ENCODE peak calls at places on chromosome 14, in five cellular contexts. Y, R, W, H and N are unnamed samples.

GRCh38 chr14:103862393-103862782 is 15.0 kb upstream of the PPP1R13B start:
- DNase-seq in Y (no peak), H (no peak), W (no peak), R (no peak), N (no peak)

GRCh38 chr14:99633141-99633540 is 11.8 kb upstream of the HHIPL1 start:
- DNase-seq in W (no peak), H (no peak), Y (no peak), R (no peak), N (no peak)

GRCh38 chr14:87873741-87874140 is 119.2 kb downstream of the GALC start:
- DNase-seq in R (no peak), W (no peak), Y (no peak), H (no peak), N (no peak)

GRCh38 chr14:77965919-77966435 is 166.1 kb downstream of the ADCK1 start:
- DNase-seq in W (peak; percentile 73), R (no peak), Y (peak; percentile 8), H (peak; percentile 57), N (peak; percentile 20)

GRCh38 chr14:37970696-37971095 is 237.0 kb upstream of the SSTR1 start:
- DNase-seq in W (no peak), Y (no peak), H (no peak), R (no peak), N (no peak)

GRCh38 chr14:88322505-88323085 is 474 bp downstream of the KCNK10 start:
- DNase-seq in H (no peak), Y (no peak), W (peak; percentile 45), R (no peak), N (no peak)

GRCh38 chr14:31582286-31582691 is 21.1 kb downstream of the NUBPL start:
- DNase-seq in H (no peak), Y (peak; percentile 68), R (peak; percentile 30), W (no peak), N (peak; percentile 14)

GRCh38 chr14:88166616-88167015 is 156.5 kb downstream of the KCNK10 start:
- DNase-seq in R (no peak), W (no peak), Y (peak; percentile 11), H (no peak), N (no peak)

GRCh38 chr14:76891436-76891835 is 65.2 kb downstream of the LRRC74A start:
- DNase-seq in Y (no peak), H (no peak), W (no peak), R (no peak), N (no peak)

GRCh38 chr14:76894308-76894707 is 68.1 kb downstream of the LRRC74A start:
- DNase-seq in R (no peak), Y (no peak), H (no peak), W (no peak), N (no peak)
- H2BK15ac ChIP-seq in R (no peak overlapping the region), Y (no peak overlapping the region), H (no peak overlapping the region), W (no peak overlapping the region), N (no peak overlapping the region)

DNA sequence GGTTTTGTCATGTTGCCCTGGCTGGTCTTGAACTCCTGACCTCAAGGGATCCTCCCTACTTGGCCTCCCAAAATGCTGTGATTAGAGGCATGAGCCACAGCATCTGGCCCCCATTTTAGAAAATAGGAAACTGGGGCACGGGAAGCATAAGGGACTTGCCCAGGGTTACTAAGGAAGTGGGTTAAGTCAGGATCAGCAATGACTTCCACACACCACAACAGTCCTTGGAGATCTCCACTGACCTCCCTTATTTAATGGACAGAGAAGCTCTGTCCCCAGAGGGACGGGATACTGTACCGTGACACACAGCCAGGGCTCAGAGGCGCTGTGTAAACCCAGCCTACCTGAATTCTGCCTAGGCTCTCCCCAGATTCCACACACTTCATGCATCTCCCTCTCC is 21.1 kb downstream of the SERPINA1 start:
- DNase-seq in R (no peak), W (no peak), H (no peak), Y (no peak), N (no peak)
- H2AFZ ChIP-seq in R (no peak overlapping the region), W (no peak overlapping the region), H (no peak overlapping the region), Y (no peak overlapping the region), N (no peak overlapping the region)

GRCh38 chr14:105116451-105117256 is 51.4 kb upstream of the GPR132 start:
- DNase-seq in Y (no peak), R (no peak), W (no peak), H (no peak), N (no peak)

GRCh38 chr14:105118646-105119409 is 49.7 kb downstream of the JAG2 start:
- DNase-seq in Y (no peak), R (no peak), H (no peak), W (no peak), N (no peak)

GRCh38 chr14:105117710-105118385 is 50.7 kb downstream of the JAG2 start:
- DNase-seq in R (no peak), H (no peak), W (no peak), Y (no peak), N (no peak)

GRCh38 chr14:105119410-105120025 is 49.1 kb downstream of the JAG2 start:
- DNase-seq in Y (no peak), R (no peak), W (no peak), H (no peak), N (no peak)

GRCh38 chr14:105117257-105117646 is 51.3 kb downstream of the JAG2 start:
- DNase-seq in W (no peak), Y (no peak), R (no peak), H (no peak), N (no peak)
- H2BK15ac ChIP-seq in W (no peak overlapping the region), Y (no peak overlapping the region), R (no peak overlapping the region), H (no peak overlapping the region), N (no peak overlapping the region)

DNA sequence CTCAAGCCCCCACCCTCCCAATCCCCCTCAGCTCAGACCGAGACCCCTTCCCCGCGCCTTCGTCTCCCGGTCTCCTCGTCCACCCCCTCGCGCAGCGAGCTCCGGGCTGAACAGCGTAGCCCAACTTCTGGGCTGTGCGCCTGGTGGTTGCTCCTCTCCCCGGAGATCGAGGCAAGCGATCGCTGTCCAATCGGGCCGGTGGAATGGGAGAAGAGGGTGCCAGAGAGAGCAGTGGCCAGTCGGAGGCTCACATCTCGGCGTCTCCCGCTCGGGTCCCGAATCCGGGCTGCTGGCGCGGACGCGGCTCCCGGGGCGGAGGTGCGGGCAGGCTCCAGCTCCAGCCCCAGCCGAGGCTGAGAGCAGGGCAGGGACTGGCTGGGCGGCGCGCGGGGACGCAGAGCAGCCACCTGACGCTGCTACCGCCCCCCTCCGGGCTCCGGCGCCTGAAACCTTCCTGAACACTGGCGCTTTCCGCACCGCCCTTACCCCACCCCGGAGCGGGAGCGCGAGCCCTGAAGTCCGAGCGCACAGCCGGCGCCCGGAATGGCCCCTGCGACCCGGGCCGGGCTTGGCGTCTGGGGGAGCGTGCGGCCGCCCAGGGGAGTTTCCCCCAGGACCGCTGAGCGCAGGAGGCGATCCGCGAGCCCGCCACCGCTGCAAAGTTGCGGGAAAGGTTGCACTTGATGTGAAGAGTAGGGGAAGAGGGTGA is 508 bp upstream of the KCNH5 start:
- DNase-seq in H (peak; percentile 92), Y (peak; percentile 40), W (peak; percentile 84), R (peak; percentile 79), N (peak; percentile 33)
- H2AFZ ChIP-seq in H (no peak overlapping the region), Y (peak overlapping the region; percentile 89), W (peak overlapping the region; percentile 82), R (peak overlapping the region; percentile 100), N (peak overlapping the region; percentile 61)

DNA sequence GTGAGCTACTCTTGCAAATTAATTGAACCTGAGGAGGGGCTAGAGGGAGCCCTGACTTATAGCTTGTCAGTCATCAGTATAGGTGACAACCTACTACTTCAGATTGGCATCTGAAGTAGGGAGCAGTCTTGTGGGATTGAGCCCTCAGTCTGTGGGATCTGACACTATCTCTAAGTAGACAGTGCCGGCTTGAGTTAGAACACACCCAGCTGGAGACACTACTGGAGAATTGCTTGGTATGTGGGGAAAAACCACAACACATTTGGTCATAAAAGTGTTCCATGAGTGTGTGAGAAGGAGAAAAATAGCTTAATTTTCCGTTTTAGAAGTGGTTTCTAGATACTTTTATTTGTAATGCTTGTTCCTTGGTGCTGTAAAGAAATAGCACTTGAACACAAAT is 30.5 kb upstream of the DDHD1 start:
- DNase-seq in H (no peak), R (no peak), Y (no peak), W (no peak), N (peak; percentile 63)
- H2BK15ac ChIP-seq in H (no peak overlapping the region), R (no peak overlapping the region), Y (no peak overlapping the region), W (no peak overlapping the region), N (no peak overlapping the region)